ENCODE peak calls at places on chromosomes 6 and 20, in four cellular contexts. P, A, D and S are unnamed samples.

GRCh38 chr6:126650931-126651330 is 311.0 kb downstream of the CENPW start:
- DNase-seq in P (no peak), A (no peak), D (no peak), S (no peak)

GRCh38 chr20:21490105-21490504 is 23.8 kb downstream of the NKX2-2 start:
- DNase-seq in P (no peak), A (no peak), D (no peak), S (no peak)

GRCh38 chr20:52992632-52993031 is 20.5 kb downstream of the TSHZ2 start:
- DNase-seq in P (no peak), A (no peak), D (no peak), S (no peak)

GRCh38 chr6:41430875-41431274 is 95.5 kb downstream of the NCR2 start:
- DNase-seq in P (no peak), A (peak), D (no peak), S (no peak)

GRCh38 chr20:37382539-37383120 is 36.7 kb downstream of the SRC start:
- DNase-seq in P (no peak), A (peak), D (no peak), S (no peak)

GRCh38 chr20:49803418-49803817 is 9.2 kb upstream of the SLC9A8 start:
- DNase-seq in P (no peak), A (no peak), D (no peak), S (no peak)

GRCh38 chr20:61621381-61621780 is 369.3 kb downstream of the CDH4 start:
- DNase-seq in P (no peak), A (no peak), D (no peak), S (no peak)

GRCh38 chr20:46635514-46636091 is 15.7 kb downstream of the SLC13A3 start:
- DNase-seq in P (no peak), A (no peak), D (no peak), S (no peak)

GRCh38 chr20:478949-479429 is 16.7 kb upstream of the TBC1D20 start:
- DNase-seq in P (peak), A (peak), D (no peak), S (no peak)

GRCh38 chr20:43959079-43959919 is 44.6 kb downstream of the TOX2 start:
- DNase-seq in P (peak), A (no peak), D (no peak), S (no peak)

GRCh38 chr6:27582928-27583725 is 110.2 kb upstream of the ZNF184 start:
- DNase-seq in P (peak), A (peak), D (no peak), S (no peak)

GRCh38 chr6:90222724-90223198 is 73.9 kb downstream of the BACH2 start:
- DNase-seq in P (no peak), A (peak), D (no peak), S (no peak)

GRCh38 chr6:113009682-113010081 is 662.6 kb downstream of the RFPL4B start:
- DNase-seq in P (no peak), A (no peak), D (no peak), S (no peak)

GRCh38 chr6:14210077-14210476 is 92.5 kb downstream of the CD83 start:
- DNase-seq in P (no peak), A (no peak), D (no peak), S (no peak)

GRCh38 chr6:35178932-35179832 is 34.6 kb upstream of the SCUBE3 start:
- DNase-seq in P (peak), A (no peak), D (no peak), S (no peak)

GRCh38 chr20:38649275-38649891 is 47.8 kb downstream of the ARHGAP40 start:
- DNase-seq in P (peak), A (peak), D (no peak), S (no peak)

GRCh38 chr6:166360243-166361079 is 18.1 kb upstream of the SFT2D1 start:
- DNase-seq in P (no peak), A (no peak), D (no peak), S (no peak)

GRCh38 chr6:36755435-36756348 is 58.1 kb downstream of the RAB44 start:
- DNase-seq in P (peak), A (peak), D (no peak), S (no peak)

GRCh38 chr6:29510202-29510601 is 22.4 kb upstream of the MAS1L start:
- DNase-seq in P (no peak), A (no peak), D (no peak), S (no peak)

GRCh38 chr6:100488231-100488630 is 23.5 kb upstream of the SIM1 start:
- DNase-seq in P (peak), A (no peak), D (no peak), S (no peak)

GRCh38 chr6:12033770-12034169 is 21.7 kb downstream of the HIVEP1 start:
- DNase-seq in P (no peak), A (no peak), D (no peak), S (peak)

GRCh38 chr6:108526739-108527174 is 34.0 kb upstream of the FOXO3 start:
- DNase-seq in P (peak), A (peak), D (no peak), S (no peak)

GRCh38 chr6:36659271-36659670 is 19.2 kb upstream of the CDKN1A start:
- DNase-seq in P (no peak), A (no peak), D (peak), S (no peak)

GRCh38 chr6:160634706-160635105 is 29.4 kb downstream of the LPA start:
- DNase-seq in P (no peak), A (no peak), D (no peak), S (no peak)

GRCh38 chr6:14211596-14211961 is 94.0 kb downstream of the CD83 start:
- DNase-seq in P (peak), A (no peak), D (no peak), S (no peak)

GRCh38 chr6:30447237-30447636 is 42.1 kb upstream of the HLA-E start:
- DNase-seq in P (no peak), A (peak), D (no peak), S (no peak)

GRCh38 chr20:5120189-5120484 is 379 bp upstream of the PCNA start:
- DNase-seq in P (no peak), A (no peak), D (no peak), S (no peak)

GRCh38 chr6:33577106-33577535 is 3.0 kb downstream of the BAK1 start:
- DNase-seq in P (no peak), A (peak), D (no peak), S (no peak)

GRCh38 chr6:20128018-20128417 is 84.3 kb downstream of the MBOAT1 start:
- DNase-seq in P (no peak), A (no peak), D (no peak), S (no peak)

GRCh38 chr6:139262519-139263300 is 29.1 kb downstream of the TXLNB start:
- DNase-seq in P (peak), A (no peak), D (no peak), S (no peak)

GRCh38 chr20:36645998-36646397 is at the start of gene SLA2:
- DNase-seq in P (peak), A (no peak), D (no peak), S (no peak)

GRCh38 chr6:41697902-41698349 is 37.5 kb downstream of the TFEB start:
- DNase-seq in P (no peak), A (no peak), D (peak), S (peak)

GRCh38 chr6:2028457-2029038 is 216.9 kb downstream of the GMDS start:
- DNase-seq in P (peak), A (peak), D (no peak), S (no peak)

GRCh38 chr20:54606384-54606783 is 131.0 kb downstream of the DOK5 start:
- DNase-seq in P (peak), A (no peak), D (no peak), S (no peak)

GRCh38 chr6:105799051-105799450 is 287.1 kb upstream of the PRDM1 start:
- DNase-seq in P (no peak), A (no peak), D (no peak), S (peak)

GRCh38 chr6:127637830-127638229 is 60.9 kb downstream of the C6orf58 start:
- DNase-seq in P (no peak), A (no peak), D (no peak), S (no peak)

GRCh38 chr6:147407571-147407970 is 100.9 kb upstream of the SAMD5 start:
- DNase-seq in P (no peak), A (no peak), D (no peak), S (no peak)

GRCh38 chr6:149482542-149483261 is 2.1 kb downstream of the ZC3H12D start:
- DNase-seq in P (peak), A (no peak), D (no peak), S (no peak)

GRCh38 chr6:149477544-149477943 is 7.3 kb downstream of the ZC3H12D start:
- DNase-seq in P (peak), A (no peak), D (no peak), S (no peak)

GRCh38 chr6:149480502-149481280 is 4.1 kb downstream of the ZC3H12D start:
- DNase-seq in P (peak), A (no peak), D (no peak), S (no peak)

GRCh38 chr6:149476789-149477455 is 7.9 kb downstream of the ZC3H12D start:
- DNase-seq in P (no peak), A (no peak), D (no peak), S (no peak)

GRCh38 chr6:149478631-149479314 is 6.0 kb downstream of the ZC3H12D start:
- DNase-seq in P (no peak), A (no peak), D (no peak), S (no peak)
- H3K4me3 ChIP-seq in P (no peak), A (no peak), D (no peak), S (no peak)

GRCh38 chr6:47310131-47310480 is 401 bp upstream of the TNFRSF21 start:
- DNase-seq in P (no peak), A (no peak), D (no peak), S (no peak)
- TF ChIP-seq CTCF in P (no peak), A (no peak), D (no peak), S (no peak)

GRCh38 chr6:114085206-114085605 is 114.3 kb upstream of the HDAC2 start:
- DNase-seq in P (no peak), A (no peak), D (peak), S (no peak)

GRCh38 chr6:114087496-114087895 is 116.5 kb upstream of the HDAC2 start:
- DNase-seq in P (no peak), A (no peak), D (no peak), S (no peak)

GRCh38 chr6:114092943-114093342 is 122.0 kb upstream of the HDAC2 start:
- DNase-seq in P (peak), A (no peak), D (no peak), S (no peak)

DNA sequence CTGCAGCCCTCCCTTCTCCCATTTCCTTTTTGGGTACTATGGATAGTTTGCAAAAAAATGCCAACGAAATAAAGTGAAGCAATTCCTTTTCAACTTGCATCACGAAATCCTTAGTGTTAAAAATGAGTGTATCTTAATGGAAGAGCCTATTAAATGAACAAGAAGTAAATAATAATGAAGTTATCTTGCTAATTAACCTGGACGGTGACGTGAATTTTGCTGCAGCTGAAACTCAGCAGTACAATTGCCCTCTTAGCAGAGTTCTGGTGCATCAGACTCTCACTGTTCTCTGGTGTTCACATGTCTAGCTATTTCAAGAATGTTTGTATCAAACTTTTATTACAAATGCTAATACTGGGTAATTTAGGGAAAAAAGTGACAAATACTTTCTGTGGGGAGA is 119.7 kb upstream of the HDAC2 start:
- DNase-seq in P (no peak), A (no peak), D (no peak), S (no peak)
- H3K4me3 ChIP-seq in P (no peak), A (no peak), D (no peak), S (no peak)

DNA sequence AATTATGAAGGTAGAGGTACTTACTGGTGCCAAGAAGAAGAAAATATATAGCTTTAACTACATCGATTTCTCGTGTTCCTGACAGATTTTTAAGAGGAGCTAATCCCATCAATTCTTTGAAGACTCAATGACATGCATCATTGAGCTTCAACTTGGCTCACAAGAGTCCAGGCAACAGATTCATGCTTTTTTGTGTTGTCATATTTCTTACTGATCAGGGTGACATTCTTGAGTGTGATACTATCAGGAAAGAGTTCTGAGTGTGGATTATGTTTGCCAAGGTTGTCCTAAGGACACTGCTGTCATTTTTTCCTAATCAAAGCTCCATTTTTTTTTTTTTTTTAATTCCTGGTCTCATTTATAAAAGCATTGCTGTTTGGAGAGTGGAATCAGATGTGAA is 177.5 kb downstream of the CARMIL1 start:
- DNase-seq in P (no peak), A (no peak), D (no peak), S (no peak)
- TF ChIP-seq CTCF in P (no peak), A (no peak), D (no peak), S (no peak)

DNA sequence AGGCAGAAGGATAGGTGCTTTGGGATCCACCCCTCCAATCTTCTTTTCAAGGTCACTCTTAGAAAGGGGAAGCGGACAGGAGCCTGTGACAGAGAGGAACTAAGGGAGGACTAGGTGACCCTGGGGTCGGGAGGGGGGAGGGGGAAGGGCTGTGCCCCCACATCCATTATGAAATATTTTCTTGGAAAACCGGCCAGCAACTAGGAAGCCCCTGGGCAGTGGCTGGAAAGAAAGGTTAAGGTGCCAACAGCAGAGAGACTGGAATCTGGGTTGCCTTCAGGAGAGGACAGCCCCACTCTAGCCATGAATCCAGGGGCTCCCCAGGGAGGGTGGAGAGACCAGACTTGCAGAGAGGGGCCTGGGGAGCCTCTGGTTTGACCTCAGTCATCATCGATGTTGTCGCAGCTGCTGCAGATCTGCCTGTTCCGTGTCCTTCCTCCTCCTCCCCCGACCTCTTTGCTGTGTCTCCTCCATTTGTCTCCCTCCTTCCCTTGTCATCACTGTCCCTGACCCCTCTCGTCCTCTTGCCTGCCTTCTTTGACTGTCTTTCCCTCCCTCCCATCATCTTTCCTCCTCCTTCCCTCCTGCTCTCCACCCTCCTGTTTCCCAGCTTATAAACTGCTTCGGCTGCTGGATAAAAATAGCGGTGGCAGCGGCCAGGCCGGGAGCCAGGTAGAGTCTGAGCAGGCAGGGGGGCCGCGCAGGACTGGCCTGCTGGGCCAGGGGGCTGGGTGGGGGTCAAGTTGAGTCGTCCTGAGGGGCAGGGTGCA is 3.2 kb downstream of the SLC29A1 start:
- DNase-seq in P (no peak), A (no peak), D (no peak), S (no peak)
- H3K4me3 ChIP-seq in P (no peak), A (no peak), D (no peak), S (no peak)

DNA sequence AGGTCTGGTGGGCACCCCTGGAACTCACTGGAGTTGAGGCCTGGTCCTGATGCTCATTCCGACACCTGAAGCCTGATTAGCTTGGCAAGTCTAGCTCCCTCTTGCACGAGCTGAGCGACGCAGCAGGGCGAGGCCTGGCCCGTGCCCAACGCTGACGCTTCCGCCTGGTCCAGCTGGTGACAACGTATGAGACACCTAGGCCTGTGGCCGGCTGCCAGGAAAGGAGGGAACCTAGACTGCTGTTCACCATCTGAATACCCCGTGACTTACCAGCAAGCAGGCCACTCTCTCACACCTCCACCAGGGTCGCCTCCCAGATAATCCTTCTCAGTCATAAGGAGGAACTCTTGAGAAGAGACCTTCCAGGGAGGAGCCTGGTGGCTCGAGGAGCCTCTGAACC is 24.5 kb downstream of the YTHDF1 start:
- DNase-seq in P (no peak), A (peak), D (no peak), S (peak)
- TF ChIP-seq CTCF in P (no peak), A (no peak), D (no peak), S (no peak)

GRCh38 chr6:141562801-141563763 is 569.6 kb upstream of the GJE1 start:
- DNase-seq in P (peak), A (peak), D (peak), S (peak)
- H3K4me3 ChIP-seq in P (peak), A (no peak), D (no peak), S (peak)

DNA sequence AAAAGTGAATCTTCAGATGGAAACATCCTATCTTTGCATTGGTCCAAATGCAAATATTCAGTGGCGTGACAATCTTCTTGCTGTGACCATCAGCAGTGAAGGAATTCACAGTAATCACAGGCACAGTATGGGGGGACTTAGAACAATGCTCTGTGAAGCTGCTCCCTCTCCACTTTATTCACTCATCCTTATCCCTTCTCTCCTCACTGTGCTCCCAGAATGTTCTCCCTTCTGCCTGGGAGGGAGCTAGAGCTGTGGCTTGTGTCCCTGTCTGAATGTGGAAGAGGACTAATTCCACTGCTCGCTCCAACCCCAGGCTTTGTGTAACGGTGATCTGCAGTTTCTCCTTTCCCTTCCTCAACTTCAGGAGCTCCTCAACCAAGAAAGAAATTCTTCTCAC is 243.7 kb downstream of the ALDH8A1 start:
- DNase-seq in P (no peak), A (no peak), D (no peak), S (no peak)
- TF ChIP-seq CTCF in P (no peak), A (no peak), D (no peak), S (no peak)

GRCh38 chr6:96184798-96185197 is 169.0 kb downstream of the FUT9 start:
- DNase-seq in P (no peak), A (no peak), D (no peak), S (no peak)
- H3K4me3 ChIP-seq in P (no peak), A (no peak), D (no peak), S (no peak)